ENCODE peak calls at places on chromosome 22, in eight cellular contexts. One of them, this sample, is unnamed.

GRCh38 chr22:46905415-46905814 is 143.0 kb downstream of the TBC1D22A start:
- DNase-seq in HS-5: no peak
- DNase-seq in ELF-1: no peak
- DNase-seq in activated naive CD4-positive, alpha-beta T cell treated with anti-CD3 and anti-CD28 coated beads, Interleukin-2, amount 50 U/mL, for 16 hours: no peak
- DNase-seq in NCI-H1694 treated with DMSO at 0.1 percent for 48 hours: no peak
- DNase-seq in NCI-H2081: no peak
- DNase-seq in T-helper 2 cell: no peak
- DNase-seq in naive thymus-derived CD4-positive, alpha-beta T cell: no peak
- DNase-seq in this sample: no peak

GRCh38 chr22:41900652-41901312 is 14.1 kb downstream of the SHISA8 start:
- DNase-seq in T-helper 2 cell: no peak
- DNase-seq in NCI-H2081: no peak
- DNase-seq in NCI-H1694 treated with DMSO at 0.1 percent for 48 hours: no peak
- DNase-seq in ELF-1: no peak
- DNase-seq in HS-5: no peak
- DNase-seq in activated naive CD4-positive, alpha-beta T cell treated with anti-CD3 and anti-CD28 coated beads, Interleukin-2, amount 50 U/mL, for 16 hours: no peak
- DNase-seq in naive thymus-derived CD4-positive, alpha-beta T cell: no peak
- DNase-seq in this sample: no peak

GRCh38 chr22:27223317-27224177 is 566.2 kb downstream of the MIAT start:
- DNase-seq in T-helper 2 cell: no peak
- DNase-seq in NCI-H2081: no peak
- DNase-seq in NCI-H1694 treated with DMSO at 0.1 percent for 48 hours: no peak
- DNase-seq in activated naive CD4-positive, alpha-beta T cell treated with anti-CD3 and anti-CD28 coated beads, Interleukin-2, amount 50 U/mL, for 16 hours: no peak
- DNase-seq in ELF-1: no peak
- DNase-seq in naive thymus-derived CD4-positive, alpha-beta T cell: no peak
- DNase-seq in HS-5: peak; percentile 85
- DNase-seq in this sample: peak; percentile 89

GRCh38 chr22:35657571-35658312 is 9.5 kb downstream of the APOL6 start:
- DNase-seq in NCI-H2081: no peak
- DNase-seq in T-helper 2 cell: no peak
- DNase-seq in HS-5: no peak
- DNase-seq in NCI-H1694 treated with DMSO at 0.1 percent for 48 hours: no peak
- DNase-seq in ELF-1: no peak
- DNase-seq in activated naive CD4-positive, alpha-beta T cell treated with anti-CD3 and anti-CD28 coated beads, Interleukin-2, amount 50 U/mL, for 16 hours: no peak
- DNase-seq in naive thymus-derived CD4-positive, alpha-beta T cell: no peak
- DNase-seq in this sample: no peak

GRCh38 chr22:20953668-20954500 is 13.2 kb upstream of the AIFM3 start:
- DNase-seq in HS-5: no peak
- DNase-seq in ELF-1: no peak
- DNase-seq in NCI-H1694 treated with DMSO at 0.1 percent for 48 hours: no peak
- DNase-seq in NCI-H2081: no peak
- DNase-seq in naive thymus-derived CD4-positive, alpha-beta T cell: no peak
- DNase-seq in T-helper 2 cell: no peak
- DNase-seq in activated naive CD4-positive, alpha-beta T cell treated with anti-CD3 and anti-CD28 coated beads, Interleukin-2, amount 50 U/mL, for 16 hours: no peak
- DNase-seq in this sample: peak; percentile 47

GRCh38 chr22:47021371-47022074 is 259.1 kb downstream of the TBC1D22A start:
- DNase-seq in T-helper 2 cell: no peak
- DNase-seq in HS-5: no peak
- DNase-seq in activated naive CD4-positive, alpha-beta T cell treated with anti-CD3 and anti-CD28 coated beads, Interleukin-2, amount 50 U/mL, for 16 hours: no peak
- DNase-seq in NCI-H1694 treated with DMSO at 0.1 percent for 48 hours: no peak
- DNase-seq in naive thymus-derived CD4-positive, alpha-beta T cell: no peak
- DNase-seq in ELF-1: no peak
- DNase-seq in NCI-H2081: no peak
- DNase-seq in this sample: no peak

GRCh38 chr22:37610480-37611148 is 2.0 kb downstream of the GGA1 start:
- DNase-seq in naive thymus-derived CD4-positive, alpha-beta T cell: no peak
- DNase-seq in T-helper 2 cell: no peak
- DNase-seq in NCI-H1694 treated with DMSO at 0.1 percent for 48 hours: no peak
- DNase-seq in NCI-H2081: no peak
- DNase-seq in HS-5: no peak
- DNase-seq in activated naive CD4-positive, alpha-beta T cell treated with anti-CD3 and anti-CD28 coated beads, Interleukin-2, amount 50 U/mL, for 16 hours: no peak
- DNase-seq in ELF-1: no peak
- DNase-seq in this sample: no peak

GRCh38 chr22:37330200-37331033 is 48.1 kb downstream of the CYTH4 start:
- DNase-seq in NCI-H2081: peak; percentile 22
- DNase-seq in T-helper 2 cell: peak; percentile 74
- DNase-seq in ELF-1: peak; percentile 94
- DNase-seq in NCI-H1694 treated with DMSO at 0.1 percent for 48 hours: peak; percentile 30
- DNase-seq in HS-5: no peak
- DNase-seq in activated naive CD4-positive, alpha-beta T cell treated with anti-CD3 and anti-CD28 coated beads, Interleukin-2, amount 50 U/mL, for 16 hours: no peak
- DNase-seq in naive thymus-derived CD4-positive, alpha-beta T cell: no peak
- DNase-seq in this sample: peak; percentile 90

GRCh38 chr22:41975299-41976069 is 6.2 kb downstream of the SEPTIN3 start:
- DNase-seq in NCI-H1694 treated with DMSO at 0.1 percent for 48 hours: no peak
- DNase-seq in ELF-1: no peak
- DNase-seq in HS-5: no peak
- DNase-seq in activated naive CD4-positive, alpha-beta T cell treated with anti-CD3 and anti-CD28 coated beads, Interleukin-2, amount 50 U/mL, for 16 hours: no peak
- DNase-seq in T-helper 2 cell: no peak
- DNase-seq in naive thymus-derived CD4-positive, alpha-beta T cell: no peak
- DNase-seq in NCI-H2081: no peak
- DNase-seq in this sample: no peak

GRCh38 chr22:24007253-24008021 is 2.2 kb upstream of the GSTT4 start:
- DNase-seq in NCI-H2081: no peak
- DNase-seq in ELF-1: no peak
- DNase-seq in activated naive CD4-positive, alpha-beta T cell treated with anti-CD3 and anti-CD28 coated beads, Interleukin-2, amount 50 U/mL, for 16 hours: no peak
- DNase-seq in HS-5: no peak
- DNase-seq in NCI-H1694 treated with DMSO at 0.1 percent for 48 hours: no peak
- DNase-seq in T-helper 2 cell: no peak
- DNase-seq in naive thymus-derived CD4-positive, alpha-beta T cell: no peak
- DNase-seq in this sample: no peak

GRCh38 chr22:45876136-45877035 is 100.6 kb downstream of the WNT7B start:
- DNase-seq in naive thymus-derived CD4-positive, alpha-beta T cell: no peak
- DNase-seq in NCI-H1694 treated with DMSO at 0.1 percent for 48 hours: no peak
- DNase-seq in HS-5: no peak
- DNase-seq in T-helper 2 cell: no peak
- DNase-seq in ELF-1: no peak
- DNase-seq in activated naive CD4-positive, alpha-beta T cell treated with anti-CD3 and anti-CD28 coated beads, Interleukin-2, amount 50 U/mL, for 16 hours: no peak
- DNase-seq in NCI-H2081: no peak
- DNase-seq in this sample: no peak

GRCh38 chr22:39234867-39235687 is 9.7 kb downstream of the PDGFB start:
- DNase-seq in NCI-H2081: peak; percentile 25
- DNase-seq in NCI-H1694 treated with DMSO at 0.1 percent for 48 hours: no peak
- DNase-seq in HS-5: no peak
- DNase-seq in naive thymus-derived CD4-positive, alpha-beta T cell: no peak
- DNase-seq in T-helper 2 cell: no peak
- DNase-seq in ELF-1: no peak
- DNase-seq in activated naive CD4-positive, alpha-beta T cell treated with anti-CD3 and anti-CD28 coated beads, Interleukin-2, amount 50 U/mL, for 16 hours: peak; percentile 29
- DNase-seq in this sample: no peak

GRCh38 chr22:46748948-46749681 is 11.1 kb upstream of the CERK start:
- DNase-seq in NCI-H1694 treated with DMSO at 0.1 percent for 48 hours: no peak
- DNase-seq in activated naive CD4-positive, alpha-beta T cell treated with anti-CD3 and anti-CD28 coated beads, Interleukin-2, amount 50 U/mL, for 16 hours: peak; percentile 49
- DNase-seq in HS-5: no peak
- DNase-seq in T-helper 2 cell: peak; percentile 80
- DNase-seq in naive thymus-derived CD4-positive, alpha-beta T cell: peak; percentile 80
- DNase-seq in ELF-1: no peak
- DNase-seq in NCI-H2081: no peak
- DNase-seq in this sample: peak; percentile 49

GRCh38 chr22:46082633-46083032 is 67.7 kb upstream of the PPARA start:
- DNase-seq in activated naive CD4-positive, alpha-beta T cell treated with anti-CD3 and anti-CD28 coated beads, Interleukin-2, amount 50 U/mL, for 16 hours: no peak
- DNase-seq in T-helper 2 cell: no peak
- DNase-seq in NCI-H2081: no peak
- DNase-seq in HS-5: no peak
- DNase-seq in NCI-H1694 treated with DMSO at 0.1 percent for 48 hours: peak; percentile 48
- DNase-seq in ELF-1: no peak
- DNase-seq in naive thymus-derived CD4-positive, alpha-beta T cell: no peak
- DNase-seq in this sample: no peak

GRCh38 chr22:29331213-29331612 is 15.7 kb upstream of the RASL10A start:
- DNase-seq in NCI-H2081: no peak
- DNase-seq in NCI-H1694 treated with DMSO at 0.1 percent for 48 hours: no peak
- DNase-seq in ELF-1: no peak
- DNase-seq in HS-5: no peak
- DNase-seq in naive thymus-derived CD4-positive, alpha-beta T cell: no peak
- DNase-seq in activated naive CD4-positive, alpha-beta T cell treated with anti-CD3 and anti-CD28 coated beads, Interleukin-2, amount 50 U/mL, for 16 hours: no peak
- DNase-seq in T-helper 2 cell: no peak
- DNase-seq in this sample: no peak

GRCh38 chr22:38240734-38241252 is 32.0 kb downstream of the TMEM184B start:
- DNase-seq in HS-5: peak; percentile 77
- DNase-seq in NCI-H2081: peak; percentile 41
- DNase-seq in T-helper 2 cell: no peak
- DNase-seq in NCI-H1694 treated with DMSO at 0.1 percent for 48 hours: no peak
- DNase-seq in naive thymus-derived CD4-positive, alpha-beta T cell: no peak
- DNase-seq in ELF-1: peak; percentile 87
- DNase-seq in activated naive CD4-positive, alpha-beta T cell treated with anti-CD3 and anti-CD28 coated beads, Interleukin-2, amount 50 U/mL, for 16 hours: no peak
- DNase-seq in this sample: peak; percentile 91

GRCh38 chr22:30637701-30638114 is 2.1 kb downstream of the SLC35E4 start:
- DNase-seq in HS-5: no peak
- DNase-seq in naive thymus-derived CD4-positive, alpha-beta T cell: no peak
- DNase-seq in ELF-1: peak; percentile 93
- DNase-seq in NCI-H1694 treated with DMSO at 0.1 percent for 48 hours: no peak
- DNase-seq in activated naive CD4-positive, alpha-beta T cell treated with anti-CD3 and anti-CD28 coated beads, Interleukin-2, amount 50 U/mL, for 16 hours: no peak
- DNase-seq in NCI-H2081: no peak
- DNase-seq in T-helper 2 cell: peak; percentile 19
- DNase-seq in this sample: no peak

GRCh38 chr22:50531546-50532352 is 1.9 kb upstream of the TYMP start:
- DNase-seq in activated naive CD4-positive, alpha-beta T cell treated with anti-CD3 and anti-CD28 coated beads, Interleukin-2, amount 50 U/mL, for 16 hours: peak; percentile 76
- DNase-seq in NCI-H2081: peak; percentile 14
- DNase-seq in T-helper 2 cell: peak; percentile 87
- DNase-seq in ELF-1: peak; percentile 52
- DNase-seq in naive thymus-derived CD4-positive, alpha-beta T cell: peak; percentile 27
- DNase-seq in HS-5: no peak
- DNase-seq in NCI-H1694 treated with DMSO at 0.1 percent for 48 hours: no peak
- DNase-seq in this sample: peak; percentile 41

GRCh38 chr22:40396882-40397281 is 26.5 kb downstream of the SGSM3 start:
- DNase-seq in ELF-1: peak; percentile 88
- DNase-seq in NCI-H1694 treated with DMSO at 0.1 percent for 48 hours: peak; percentile 78
- DNase-seq in T-helper 2 cell: no peak
- DNase-seq in HS-5: no peak
- DNase-seq in naive thymus-derived CD4-positive, alpha-beta T cell: no peak
- DNase-seq in NCI-H2081: peak; percentile 86
- DNase-seq in activated naive CD4-positive, alpha-beta T cell treated with anti-CD3 and anti-CD28 coated beads, Interleukin-2, amount 50 U/mL, for 16 hours: no peak
- DNase-seq in this sample: peak; percentile 88

GRCh38 chr22:32665676-32666075 is 135.8 kb upstream of the TIMP3 start:
- DNase-seq in activated naive CD4-positive, alpha-beta T cell treated with anti-CD3 and anti-CD28 coated beads, Interleukin-2, amount 50 U/mL, for 16 hours: no peak
- DNase-seq in naive thymus-derived CD4-positive, alpha-beta T cell: no peak
- DNase-seq in T-helper 2 cell: no peak
- DNase-seq in HS-5: no peak
- DNase-seq in ELF-1: no peak
- DNase-seq in NCI-H1694 treated with DMSO at 0.1 percent for 48 hours: no peak
- DNase-seq in NCI-H2081: no peak
- DNase-seq in this sample: peak; percentile 55

GRCh38 chr22:45009881-45010531 is at the start of gene PHF21B:
- DNase-seq in NCI-H2081: peak; percentile 60
- DNase-seq in ELF-1: peak; percentile 68
- DNase-seq in activated naive CD4-positive, alpha-beta T cell treated with anti-CD3 and anti-CD28 coated beads, Interleukin-2, amount 50 U/mL, for 16 hours: peak; percentile 37
- DNase-seq in HS-5: no peak
- DNase-seq in NCI-H1694 treated with DMSO at 0.1 percent for 48 hours: peak; percentile 72
- DNase-seq in naive thymus-derived CD4-positive, alpha-beta T cell: no peak
- DNase-seq in T-helper 2 cell: peak; percentile 24
- DNase-seq in this sample: peak; percentile 22